ENCODE peak calls at places on chromosomes 6 and 20, in six cellular contexts. Q, X, F, D, Y and T are unnamed samples.

GRCh38 chr6:112827793-112828192 is 480.7 kb downstream of the RFPL4B start:
- DNase-seq in Q (no peak), D (no peak), Y (no peak), X (no peak), F (peak; percentile 30), T (peak; percentile 4)

GRCh38 chr6:80939480-80939879 is 813.0 kb downstream of the TENT5A start:
- DNase-seq in F (no peak), Q (no peak), D (no peak), Y (no peak), X (no peak), T (no peak)

GRCh38 chr6:77457720-77458349 is 5.5 kb downstream of the HTR1B start:
- DNase-seq in Q (peak; percentile 81), F (peak; percentile 56), X (peak; percentile 85), D (peak; percentile 56), Y (peak; percentile 64), T (peak; percentile 41)

GRCh38 chr6:63598001-63598250 is 25.6 kb downstream of the LOC128125822 start:
- DNase-seq in Y (no peak), D (no peak), X (no peak), F (no peak), Q (no peak), T (no peak)

GRCh38 chr20:11267131-11267761 is 593.4 kb upstream of the JAG1 start:
- DNase-seq in Y (no peak), Q (no peak), F (peak; percentile 40), X (no peak), D (no peak), T (no peak)

GRCh38 chr6:2110504-2110903 is 134.9 kb downstream of the GMDS start:
- DNase-seq in D (no peak), Q (no peak), F (no peak), Y (no peak), X (no peak), T (no peak)

GRCh38 chr6:71246596-71246995 is 42.0 kb upstream of the OGFRL1 start:
- DNase-seq in F (no peak), Q (no peak), D (no peak), Y (no peak), X (no peak), T (no peak)

GRCh38 chr6:137389150-137389664 is 105.0 kb downstream of the OLIG3 start:
- DNase-seq in D (no peak), Q (no peak), X (no peak), Y (no peak), F (no peak), T (peak; percentile 68)

GRCh38 chr6:12008366-12009179 is 3.5 kb upstream of the HIVEP1 start:
- DNase-seq in Y (peak; percentile 77), X (peak; percentile 87), F (peak; percentile 87), Q (peak; percentile 77), D (peak; percentile 49), T (peak; percentile 89)

GRCh38 chr6:44235269-44235668 is 11.6 kb upstream of the HSP90AB1 start:
- DNase-seq in X (no peak), D (no peak), Y (no peak), Q (no peak), F (no peak), T (no peak)

GRCh38 chr6:106609699-106610098 is 19.6 kb downstream of the RTN4IP1 start:
- DNase-seq in Q (no peak), X (peak; percentile 34), Y (no peak), F (no peak), D (no peak), T (peak; percentile 82)

GRCh38 chr6:132741281-132741680 is 16.4 kb downstream of the VNN2 start:
- DNase-seq in Q (no peak), F (no peak), D (no peak), Y (no peak), X (no peak), T (no peak)

GRCh38 chr20:6637160-6637579 is 130.3 kb upstream of the BMP2 start:
- DNase-seq in Q (no peak), X (no peak), D (no peak), F (no peak), Y (no peak), T (no peak)

GRCh38 chr6:36750090-36750489 is 52.5 kb downstream of the RAB44 start:
- DNase-seq in D (no peak), X (no peak), Q (no peak), Y (no peak), F (no peak), T (no peak)

GRCh38 chr6:104809116-104809515 is 50.6 kb downstream of the HACE1 start:
- DNase-seq in Y (no peak), X (no peak), Q (no peak), F (no peak), D (no peak), T (no peak)

GRCh38 chr6:168196385-168196860 is 117.4 kb upstream of the FRMD1 start:
- DNase-seq in Y (no peak), X (no peak), Q (no peak), F (no peak), D (no peak), T (no peak)

GRCh38 chr20:25117961-25118360 is 36.0 kb upstream of the VSX1 start:
- DNase-seq in Q (no peak), D (no peak), F (no peak), X (no peak), Y (no peak), T (no peak)

GRCh38 chr6:109795994-109796555 is 105.0 kb downstream of the FIG4 start:
- DNase-seq in D (no peak), X (no peak), F (no peak), Y (no peak), Q (no peak), T (no peak)

GRCh38 chr20:840858-841567 is 7.5 kb downstream of the FAM110A start:
- DNase-seq in Y (peak; percentile 43), X (no peak), F (no peak), D (no peak), Q (no peak), T (peak; percentile 33)

GRCh38 chr6:31356216-31356945 is 598 bp downstream of the HLA-B start:
- DNase-seq in Y (no peak), D (peak; percentile 24), Q (no peak), X (peak; percentile 21), F (peak; percentile 38), T (peak; percentile 41)

GRCh38 chr20:32470025-32470861 is 112.1 kb downstream of the ASXL1 start:
- DNase-seq in X (peak; percentile 92), Q (no peak), F (peak; percentile 64), D (no peak), Y (no peak), T (peak; percentile 61)

GRCh38 chr6:169252805-169253189 is 849 bp downstream of the THBS2 start:
- DNase-seq in Y (no peak), Q (no peak), D (no peak), F (no peak), X (no peak), T (no peak)

GRCh38 chr6:44733868-44734267 is 346.4 kb downstream of the CDC5L start:
- DNase-seq in X (no peak), D (no peak), Q (no peak), Y (no peak), F (peak; percentile 43), T (no peak)

GRCh38 chr6:44115866-44116265 is 11.4 kb downstream of the MRPL14 start:
- DNase-seq in D (no peak), Q (no peak), Y (no peak), F (no peak), X (no peak), T (no peak)

GRCh38 chr6:13505345-13505734 is 17.9 kb upstream of the GFOD1 start:
- DNase-seq in Y (no peak), X (no peak), D (no peak), F (no peak), Q (no peak), T (no peak)

GRCh38 chr6:105917038-105917695 is 169.0 kb upstream of the PRDM1 start:
- DNase-seq in Q (no peak), F (no peak), Y (no peak), D (no peak), X (no peak), T (no peak)

GRCh38 chr6:29813809-29814208 is 13.8 kb upstream of the HLA-G start:
- DNase-seq in Y (no peak), D (no peak), F (no peak), X (no peak), Q (no peak), T (no peak)

GRCh38 chr20:34058831-34059230 is 53.2 kb downstream of the EIF2S2 start:
- DNase-seq in D (no peak), Y (no peak), Q (no peak), X (no peak), F (no peak), T (peak; percentile 43)

GRCh38 chr6:45786243-45786795 is 229.3 kb downstream of the CLIC5 start:
- DNase-seq in Y (no peak), D (no peak), X (no peak), F (no peak), Q (no peak), T (no peak)

GRCh38 chr6:131024565-131024964 is 38.5 kb downstream of the EPB41L2 start:
- DNase-seq in X (no peak), Y (no peak), Q (no peak), D (no peak), F (no peak), T (no peak)

GRCh38 chr6:52543729-52544324 is 33.0 kb downstream of the TRAM2 start:
- DNase-seq in Y (no peak), D (no peak), Q (no peak), F (no peak), X (no peak), T (no peak)

GRCh38 chr6:123518441-123519190 is 118.1 kb downstream of the TRDN start:
- DNase-seq in D (no peak), X (no peak), F (no peak), Q (no peak), Y (no peak), T (no peak)

GRCh38 chr6:144548525-144548924 is 263.4 kb downstream of the UTRN start:
- DNase-seq in X (no peak), F (no peak), Y (no peak), Q (no peak), D (no peak), T (no peak)
- TF ChIP-seq CTCF in X (no peak), F (no peak), Y (no peak), Q (no peak), D (no peak), T (no peak)

GRCh38 chr6:7899889-7900213 is 10.7 kb downstream of the TXNDC5 start:
- DNase-seq in F (no peak), X (no peak), Y (no peak), D (no peak), Q (no peak), T (no peak)
- TF ChIP-seq CTCF in F (no peak), X (no peak), Y (no peak), D (no peak), Q (no peak), T (no peak)

GRCh38 chr6:157763129-157763893 is 59.7 kb upstream of the SNX9 start:
- DNase-seq in D (no peak), Q (no peak), Y (no peak), F (no peak), X (no peak), T (no peak)
- TF ChIP-seq CTCF in D (no peak), Q (no peak), Y (no peak), F (no peak), X (no peak), T (no peak)

DNA sequence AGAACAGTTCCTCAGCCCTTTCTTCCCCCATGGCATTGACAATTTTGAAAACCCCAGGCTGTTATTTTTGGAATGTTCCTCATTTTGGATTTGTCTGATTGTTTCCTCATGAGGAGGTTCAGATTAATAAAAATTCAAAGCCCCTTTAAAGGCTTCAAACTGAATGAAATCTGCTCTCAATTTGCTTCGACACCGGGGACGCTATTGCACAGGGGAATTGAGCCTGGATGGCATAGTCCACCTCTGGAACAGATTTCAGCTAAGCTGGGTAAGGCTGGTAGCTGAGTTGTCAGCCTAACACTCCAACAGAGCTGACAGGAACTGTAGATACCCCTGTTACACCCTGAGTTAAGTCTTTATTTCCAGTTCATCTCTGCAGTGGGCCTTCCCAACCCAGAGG is 73.4 kb upstream of the PAX1 start:
- DNase-seq in X (no peak), Y (no peak), D (no peak), Q (no peak), F (no peak), T (no peak)
- TF ChIP-seq CTCF in X (no peak), Y (no peak), D (no peak), Q (no peak), F (no peak), T (peak; percentile 31)